ENCODE peak calls at places on chromosomes 16 and 17, in nine cellular contexts. Z, V, C, J, T, I, K, E and W are unnamed samples.

GRCh38 chr16:19410435-19411153 is 7.1 kb upstream of the TMC5 start:
- DNase-seq in J (peak), E (peak), I (no peak), V (no peak), K (peak), C (peak), T (peak), Z (no peak), W (peak)

GRCh38 chr16:81601601-81602251 is 157.1 kb downstream of the CMIP start:
- DNase-seq in T (no peak), C (no peak), I (peak), E (no peak), K (no peak), V (no peak), J (peak), Z (no peak), W (no peak)

GRCh38 chr16:67950335-67950843 is 6.5 kb upstream of the LCAT start:
- DNase-seq in K (no peak), C (no peak), Z (no peak), V (no peak), J (no peak), T (no peak), E (no peak), I (no peak), W (no peak)

GRCh38 chr16:35431829-35432663 is 1972.6 kb downstream of the TP53TG3F start:
- DNase-seq in K (no peak), Z (no peak), T (no peak), C (no peak), V (no peak), J (no peak), I (no peak), E (peak), W (no peak)

GRCh38 chr17:57875109-57876022 is 25.5 kb upstream of the MRPS23 start:
- DNase-seq in E (peak), J (no peak), T (peak), V (peak), K (peak), C (peak), Z (no peak), I (peak), W (peak)

GRCh38 chr17:79832211-79833109 is 6.8 kb downstream of the CBX4 start:
- DNase-seq in J (no peak), V (no peak), K (no peak), C (no peak), T (no peak), I (peak), E (peak), Z (no peak), W (peak)

GRCh38 chr17:4735825-4736651 is 3.6 kb upstream of the ZMYND15 start:
- DNase-seq in V (no peak), T (no peak), C (no peak), E (no peak), K (no peak), I (no peak), J (no peak), Z (no peak), W (no peak)

GRCh38 chr16:53061701-53062159 is 6.9 kb downstream of the CHD9 start:
- DNase-seq in E (no peak), K (no peak), V (no peak), J (no peak), T (no peak), I (no peak), C (no peak), Z (no peak), W (no peak)

GRCh38 chr17:77324227-77324626 is 183.5 kb downstream of the SEC14L1 start:
- DNase-seq in J (no peak), T (no peak), K (no peak), Z (no peak), C (no peak), V (no peak), E (no peak), I (peak), W (peak)

GRCh38 chr16:89406277-89406888 is 84.0 kb downstream of the ANKRD11 start:
- DNase-seq in T (no peak), E (no peak), K (no peak), C (no peak), J (no peak), Z (no peak), V (no peak), I (peak), W (no peak)

GRCh38 chr16:81633147-81633619 is 145.9 kb upstream of the PLCG2 start:
- DNase-seq in J (no peak), C (no peak), I (peak), K (no peak), E (peak), T (no peak), V (no peak), Z (peak), W (peak)